ENCODE peak calls at places on chromosomes 7 and 10, in nine cellular contexts. R is T-cell; J is stimulated activated CD4-positive, alpha-beta T cell treated with anti-CD3 and anti-CD28 coated beads, Interleukin-1b, Interleukin-23, amount 100 ng/mL, for 48 hours; U is GM13977; F is EL; S is iPS-NIHi11; E is GM04504; D is iPS DF 6.9; P is cerebellar cortex. N is an unnamed sample.
A peak's percentile ranks its signal among the peaks of the same experiment; 100 is the strongest.

GRCh38 chr10:61662794-61663259 is at the start of gene CABCOCO1:
- DNase-seq in U (no peak), R (no peak), P (peak; percentile 33), E (peak; percentile 42), S (peak; percentile 82), D (peak; percentile 33), J (no peak), F (peak; percentile 80), N (peak; percentile 84)

GRCh38 chr7:39811161-39811614 is 138.9 kb upstream of the CDK13 start:
- DNase-seq in U (no peak), S (no peak), J (no peak), P (no peak), E (no peak), F (peak; percentile 38), R (no peak), D (no peak), N (peak; percentile 39)

GRCh38 chr10:123361832-123362231 is 207.6 kb downstream of the BUB3 start:
- DNase-seq in D (no peak), P (no peak), F (no peak), R (no peak), U (no peak), E (no peak), J (no peak), S (no peak), N (no peak)

GRCh38 chr10:69285699-69286098 is 7.4 kb downstream of the HK1 start:
- DNase-seq in S (no peak), F (no peak), U (no peak), D (no peak), P (no peak), R (no peak), E (no peak), J (no peak), N (no peak)

GRCh38 chr10:1049425-1049958 is 573 bp upstream of the IDI1 start:
- DNase-seq in U (no peak), F (no peak), D (no peak), S (no peak), P (no peak), E (no peak), R (no peak), J (no peak), N (no peak)

GRCh38 chr7:32023353-32023752 is 46.9 kb downstream of the PDE1C start:
- DNase-seq in R (no peak), F (peak; percentile 72), S (no peak), D (no peak), E (peak; percentile 15), J (no peak), U (no peak), P (no peak), N (no peak)

GRCh38 chr10:121596668-121597503 is 1.4 kb downstream of the FGFR2 start:
- DNase-seq in R (no peak), P (no peak), E (no peak), S (peak; percentile 66), D (peak; percentile 66), J (no peak), U (no peak), F (no peak), N (peak; percentile 58)

GRCh38 chr10:31650010-31650409 is 278.6 kb downstream of the ARHGAP12 start:
- DNase-seq in U (no peak), E (peak; percentile 85), S (no peak), R (no peak), J (no peak), D (no peak), F (peak; percentile 90), P (peak; percentile 45), N (no peak)

GRCh38 chr10:16919076-16919972 is 102.1 kb upstream of the RSU1 start:
- DNase-seq in F (no peak), J (no peak), P (no peak), D (no peak), U (no peak), S (no peak), E (no peak), R (no peak), N (no peak)

GRCh38 chr7:40996330-40996729 is 706.6 kb downstream of the INHBA start:
- DNase-seq in E (no peak), R (no peak), F (no peak), J (no peak), S (no peak), D (no peak), P (peak; percentile 19), U (no peak), N (no peak)

GRCh38 chr7:2212906-2213305 is 19.8 kb downstream of the MAD1L1 start:
- DNase-seq in S (no peak), F (no peak), R (no peak), P (no peak), E (no peak), U (no peak), J (no peak), D (no peak), N (no peak)

GRCh38 chr10:128631801-128632241 is 505.6 kb upstream of the MKI67 start:
- DNase-seq in E (no peak), F (no peak), R (no peak), D (no peak), P (peak; percentile 22), J (no peak), U (no peak), S (no peak), N (no peak)

GRCh38 chr7:154841731-154842331 is 161.1 kb downstream of the PAXIP1 start:
- DNase-seq in J (no peak), P (no peak), D (no peak), U (no peak), E (no peak), F (no peak), R (no peak), S (no peak), N (no peak)

GRCh38 chr7:142030294-142030693 is 34.6 kb downstream of the MGAM start:
- DNase-seq in S (no peak), J (no peak), R (no peak), E (no peak), D (no peak), P (no peak), F (peak; percentile 60), U (no peak), N (no peak)

GRCh38 chr10:90227259-90227658 is 525.9 kb downstream of the KIF20B start:
- DNase-seq in P (no peak), D (no peak), U (no peak), F (peak; percentile 81), E (peak; percentile 4), R (no peak), S (no peak), J (peak; percentile 52), N (no peak)

GRCh38 chr7:98051118-98051744 is 55.4 kb upstream of the LMTK2 start:
- DNase-seq in J (peak; percentile 70), D (peak; percentile 91), U (peak; percentile 31), S (peak; percentile 91), F (no peak), E (no peak), P (peak; percentile 9), R (peak; percentile 41), N (no peak)

GRCh38 chr7:142739927-142740492 is 9.3 kb upstream of the PRSS1 start:
- DNase-seq in P (no peak), R (no peak), S (no peak), E (no peak), F (no peak), J (no peak), U (no peak), D (no peak), N (no peak)

GRCh38 chr10:27153855-27154198 is 357 bp downstream of the YME1L1 start:
- DNase-seq in J (peak; percentile 17), U (peak; percentile 20), E (no peak), R (no peak), F (peak; percentile 29), S (no peak), P (no peak), D (no peak), N (peak; percentile 11)

GRCh38 chr7:140238778-140239652 is 62.2 kb upstream of the KDM7A start:
- DNase-seq in P (no peak), F (no peak), S (peak; percentile 48), D (no peak), J (no peak), R (no peak), U (no peak), E (no peak), N (no peak)

GRCh38 chr10:70518695-70519094 is 40.1 kb downstream of the PALD1 start:
- DNase-seq in D (no peak), F (peak; percentile 80), E (peak; percentile 15), U (no peak), R (no peak), J (no peak), P (no peak), S (no peak), N (no peak)